ENCODE peak calls at places on chromosome 3, in eight cellular contexts. One of them, this sample, is unnamed.

GRCh38 chr3:100184960-100185566 is 70.8 kb upstream of the FILIP1L start:
- DNase-seq in AG04449: no peak
- DNase-seq in NCI-H1417: no peak
- DNase-seq in activated T-helper 1 cell treated with anti-CD3 and anti-CD28 coated beads, Interleukin-12 subunit alpha, Interleukin-12 subunit beta, Interleukin-2, Interleukin-4 antibody, amounts not matched to agents 30 ng/mL and 10 ng/mL and 1 ng/mL, durations not matched to agents 14 hours and 24 hours and 36 hours: no peak
- DNase-seq in HEK293T: no peak
- DNase-seq in EH: peak; percentile 37
- DNase-seq in stimulated activated naive CD8-positive, alpha-beta T cell treated with anti-CD3 and anti-CD28 coated beads, Interleukin-15, Interleukin-2, amounts not matched to agents 100 U/mL and 50 U/mL, for 24 hours: no peak
- DNase-seq in mammary epithelial cell: no peak
- DNase-seq in this sample: peak; percentile 44

GRCh38 chr3:107897471-107898180 is 193.2 kb downstream of the CD47 start:
- DNase-seq in AG04449: no peak
- DNase-seq in NCI-H1417: peak; percentile 44
- DNase-seq in activated T-helper 1 cell treated with anti-CD3 and anti-CD28 coated beads, Interleukin-12 subunit alpha, Interleukin-12 subunit beta, Interleukin-2, Interleukin-4 antibody, amounts not matched to agents 30 ng/mL and 10 ng/mL and 1 ng/mL, durations not matched to agents 14 hours and 24 hours and 36 hours: no peak
- DNase-seq in HEK293T: no peak
- DNase-seq in EH: peak; percentile 45
- DNase-seq in stimulated activated naive CD8-positive, alpha-beta T cell treated with anti-CD3 and anti-CD28 coated beads, Interleukin-15, Interleukin-2, amounts not matched to agents 100 U/mL and 50 U/mL, for 24 hours: no peak
- DNase-seq in mammary epithelial cell: peak; percentile 33
- DNase-seq in this sample: peak; percentile 1

GRCh38 chr3:125072310-125072709 is 16.5 kb upstream of the HEG1 start:
- DNase-seq in AG04449: peak; percentile 78
- DNase-seq in NCI-H1417: no peak
- DNase-seq in activated T-helper 1 cell treated with anti-CD3 and anti-CD28 coated beads, Interleukin-12 subunit alpha, Interleukin-12 subunit beta, Interleukin-2, Interleukin-4 antibody, amounts not matched to agents 30 ng/mL and 10 ng/mL and 1 ng/mL, durations not matched to agents 14 hours and 24 hours and 36 hours: no peak
- DNase-seq in HEK293T: no peak
- DNase-seq in EH: peak; percentile 94
- DNase-seq in stimulated activated naive CD8-positive, alpha-beta T cell treated with anti-CD3 and anti-CD28 coated beads, Interleukin-15, Interleukin-2, amounts not matched to agents 100 U/mL and 50 U/mL, for 24 hours: no peak
- DNase-seq in mammary epithelial cell: no peak
- DNase-seq in this sample: no peak

GRCh38 chr3:133475245-133476010 is 75.6 kb downstream of the BFSP2 start:
- DNase-seq in AG04449: no peak
- DNase-seq in NCI-H1417: peak; percentile 42
- DNase-seq in activated T-helper 1 cell treated with anti-CD3 and anti-CD28 coated beads, Interleukin-12 subunit alpha, Interleukin-12 subunit beta, Interleukin-2, Interleukin-4 antibody, amounts not matched to agents 30 ng/mL and 10 ng/mL and 1 ng/mL, durations not matched to agents 14 hours and 24 hours and 36 hours: peak; percentile 42
- DNase-seq in HEK293T: no peak
- DNase-seq in EH: no peak
- DNase-seq in stimulated activated naive CD8-positive, alpha-beta T cell treated with anti-CD3 and anti-CD28 coated beads, Interleukin-15, Interleukin-2, amounts not matched to agents 100 U/mL and 50 U/mL, for 24 hours: no peak
- DNase-seq in mammary epithelial cell: no peak
- DNase-seq in this sample: peak; percentile 60

GRCh38 chr3:28476194-28476593 is 127.6 kb upstream of the AZI2 start:
- DNase-seq in AG04449: peak; percentile 5
- DNase-seq in NCI-H1417: peak; percentile 52
- DNase-seq in activated T-helper 1 cell treated with anti-CD3 and anti-CD28 coated beads, Interleukin-12 subunit alpha, Interleukin-12 subunit beta, Interleukin-2, Interleukin-4 antibody, amounts not matched to agents 30 ng/mL and 10 ng/mL and 1 ng/mL, durations not matched to agents 14 hours and 24 hours and 36 hours: no peak
- DNase-seq in HEK293T: peak; percentile 25
- DNase-seq in EH: peak; percentile 41
- DNase-seq in stimulated activated naive CD8-positive, alpha-beta T cell treated with anti-CD3 and anti-CD28 coated beads, Interleukin-15, Interleukin-2, amounts not matched to agents 100 U/mL and 50 U/mL, for 24 hours: no peak
- DNase-seq in mammary epithelial cell: peak; percentile 9
- DNase-seq in this sample: peak; percentile 54

GRCh38 chr3:149086232-149086988 is at the start of gene HLTF:
- DNase-seq in AG04449: peak; percentile 89
- DNase-seq in NCI-H1417: peak; percentile 100
- DNase-seq in activated T-helper 1 cell treated with anti-CD3 and anti-CD28 coated beads, Interleukin-12 subunit alpha, Interleukin-12 subunit beta, Interleukin-2, Interleukin-4 antibody, amounts not matched to agents 30 ng/mL and 10 ng/mL and 1 ng/mL, durations not matched to agents 14 hours and 24 hours and 36 hours: peak; percentile 87
- DNase-seq in HEK293T: peak; percentile 96
- DNase-seq in EH: peak; percentile 98
- DNase-seq in stimulated activated naive CD8-positive, alpha-beta T cell treated with anti-CD3 and anti-CD28 coated beads, Interleukin-15, Interleukin-2, amounts not matched to agents 100 U/mL and 50 U/mL, for 24 hours: peak; percentile 91
- DNase-seq in mammary epithelial cell: peak; percentile 97
- DNase-seq in this sample: peak; percentile 97

GRCh38 chr3:81295906-81296305 is 465.5 kb downstream of the GBE1 start:
- DNase-seq in AG04449: no peak
- DNase-seq in NCI-H1417: no peak
- DNase-seq in activated T-helper 1 cell treated with anti-CD3 and anti-CD28 coated beads, Interleukin-12 subunit alpha, Interleukin-12 subunit beta, Interleukin-2, Interleukin-4 antibody, amounts not matched to agents 30 ng/mL and 10 ng/mL and 1 ng/mL, durations not matched to agents 14 hours and 24 hours and 36 hours: no peak
- DNase-seq in HEK293T: no peak
- DNase-seq in EH: no peak
- DNase-seq in stimulated activated naive CD8-positive, alpha-beta T cell treated with anti-CD3 and anti-CD28 coated beads, Interleukin-15, Interleukin-2, amounts not matched to agents 100 U/mL and 50 U/mL, for 24 hours: no peak
- DNase-seq in mammary epithelial cell: no peak
- DNase-seq in this sample: no peak

GRCh38 chr3:138914870-138915502 is 32.0 kb downstream of the FOXL2 start:
- DNase-seq in AG04449: no peak
- DNase-seq in NCI-H1417: no peak
- DNase-seq in activated T-helper 1 cell treated with anti-CD3 and anti-CD28 coated beads, Interleukin-12 subunit alpha, Interleukin-12 subunit beta, Interleukin-2, Interleukin-4 antibody, amounts not matched to agents 30 ng/mL and 10 ng/mL and 1 ng/mL, durations not matched to agents 14 hours and 24 hours and 36 hours: no peak
- DNase-seq in HEK293T: no peak
- DNase-seq in EH: peak; percentile 76
- DNase-seq in stimulated activated naive CD8-positive, alpha-beta T cell treated with anti-CD3 and anti-CD28 coated beads, Interleukin-15, Interleukin-2, amounts not matched to agents 100 U/mL and 50 U/mL, for 24 hours: no peak
- DNase-seq in mammary epithelial cell: peak; percentile 37
- DNase-seq in this sample: no peak

GRCh38 chr3:14947105-14947885 is at the start of gene NR2C2:
- DNase-seq in AG04449: no peak
- DNase-seq in NCI-H1417: peak; percentile 82
- DNase-seq in activated T-helper 1 cell treated with anti-CD3 and anti-CD28 coated beads, Interleukin-12 subunit alpha, Interleukin-12 subunit beta, Interleukin-2, Interleukin-4 antibody, amounts not matched to agents 30 ng/mL and 10 ng/mL and 1 ng/mL, durations not matched to agents 14 hours and 24 hours and 36 hours: peak; percentile 88
- DNase-seq in HEK293T: peak; percentile 80
- DNase-seq in EH: peak; percentile 83
- DNase-seq in stimulated activated naive CD8-positive, alpha-beta T cell treated with anti-CD3 and anti-CD28 coated beads, Interleukin-15, Interleukin-2, amounts not matched to agents 100 U/mL and 50 U/mL, for 24 hours: peak; percentile 89
- DNase-seq in mammary epithelial cell: peak; percentile 83
- DNase-seq in this sample: peak; percentile 83

GRCh38 chr3:30664884-30665283 is 58.5 kb downstream of the TGFBR2 start:
- DNase-seq in AG04449: no peak
- DNase-seq in NCI-H1417: no peak
- DNase-seq in activated T-helper 1 cell treated with anti-CD3 and anti-CD28 coated beads, Interleukin-12 subunit alpha, Interleukin-12 subunit beta, Interleukin-2, Interleukin-4 antibody, amounts not matched to agents 30 ng/mL and 10 ng/mL and 1 ng/mL, durations not matched to agents 14 hours and 24 hours and 36 hours: no peak
- DNase-seq in HEK293T: no peak
- DNase-seq in EH: no peak
- DNase-seq in stimulated activated naive CD8-positive, alpha-beta T cell treated with anti-CD3 and anti-CD28 coated beads, Interleukin-15, Interleukin-2, amounts not matched to agents 100 U/mL and 50 U/mL, for 24 hours: no peak
- DNase-seq in mammary epithelial cell: no peak
- DNase-seq in this sample: no peak

GRCh38 chr3:174247671-174248070 is 611.5 kb upstream of the NAALADL2 start:
- DNase-seq in AG04449: no peak
- DNase-seq in NCI-H1417: no peak
- DNase-seq in activated T-helper 1 cell treated with anti-CD3 and anti-CD28 coated beads, Interleukin-12 subunit alpha, Interleukin-12 subunit beta, Interleukin-2, Interleukin-4 antibody, amounts not matched to agents 30 ng/mL and 10 ng/mL and 1 ng/mL, durations not matched to agents 14 hours and 24 hours and 36 hours: no peak
- DNase-seq in HEK293T: peak; percentile 39
- DNase-seq in EH: no peak
- DNase-seq in stimulated activated naive CD8-positive, alpha-beta T cell treated with anti-CD3 and anti-CD28 coated beads, Interleukin-15, Interleukin-2, amounts not matched to agents 100 U/mL and 50 U/mL, for 24 hours: no peak
- DNase-seq in mammary epithelial cell: no peak
- DNase-seq in this sample: no peak

GRCh38 chr3:127170794-127171193 is 22.1 kb upstream of the PRR23E start:
- DNase-seq in AG04449: no peak
- DNase-seq in NCI-H1417: peak; percentile 75
- DNase-seq in activated T-helper 1 cell treated with anti-CD3 and anti-CD28 coated beads, Interleukin-12 subunit alpha, Interleukin-12 subunit beta, Interleukin-2, Interleukin-4 antibody, amounts not matched to agents 30 ng/mL and 10 ng/mL and 1 ng/mL, durations not matched to agents 14 hours and 24 hours and 36 hours: no peak
- DNase-seq in HEK293T: no peak
- DNase-seq in EH: peak; percentile 82
- DNase-seq in stimulated activated naive CD8-positive, alpha-beta T cell treated with anti-CD3 and anti-CD28 coated beads, Interleukin-15, Interleukin-2, amounts not matched to agents 100 U/mL and 50 U/mL, for 24 hours: no peak
- DNase-seq in mammary epithelial cell: peak; percentile 16
- DNase-seq in this sample: peak; percentile 21

GRCh38 chr3:100893590-100893989 is 99.6 kb downstream of the ABI3BP start:
- DNase-seq in AG04449: no peak
- DNase-seq in NCI-H1417: peak; percentile 12
- DNase-seq in activated T-helper 1 cell treated with anti-CD3 and anti-CD28 coated beads, Interleukin-12 subunit alpha, Interleukin-12 subunit beta, Interleukin-2, Interleukin-4 antibody, amounts not matched to agents 30 ng/mL and 10 ng/mL and 1 ng/mL, durations not matched to agents 14 hours and 24 hours and 36 hours: no peak
- DNase-seq in HEK293T: peak; percentile 34
- DNase-seq in EH: peak; percentile 57
- DNase-seq in stimulated activated naive CD8-positive, alpha-beta T cell treated with anti-CD3 and anti-CD28 coated beads, Interleukin-15, Interleukin-2, amounts not matched to agents 100 U/mL and 50 U/mL, for 24 hours: no peak
- DNase-seq in mammary epithelial cell: peak; percentile 32
- DNase-seq in this sample: peak; percentile 55

This sample was measured in fibroblast of villous mesenchyme.